ENCODE peak calls at places on chromosomes 16 and 17, in five cellular contexts. Z is stomach, O is endothelial cell of umbilical vein, S is A549, D is uterus. Y is an unnamed sample.
A peak's percentile ranks its signal among the peaks of the same experiment; 100 is the strongest.

GRCh38 chr16:1156111-1156982 is 3.4 kb downstream of the CACNA1H start:
- DNase-seq in Z (no peak), O (no peak), S (no peak), D (peak; percentile 62), Y (no peak)

GRCh38 chr16:72934661-72935403 is 113.1 kb downstream of the ZFHX3 start:
- DNase-seq in Z (no peak), O (no peak), S (no peak), D (peak; percentile 67), Y (peak; percentile 51)

GRCh38 chr17:79654350-79654959 is 43.6 kb upstream of the RBFOX3 start:
- DNase-seq in Z (no peak), O (no peak), S (no peak), D (peak; percentile 4), Y (no peak)

GRCh38 chr17:57629470-57629869 is 115.6 kb downstream of the CCDC182 start:
- DNase-seq in Z (no peak), O (no peak), S (no peak), D (no peak), Y (no peak)

GRCh38 chr16:86458457-86458777 is 51.9 kb upstream of the FOXF1 start:
- DNase-seq in Z (no peak), O (no peak), S (no peak), D (no peak), Y (no peak)

GRCh38 chr17:51155416-51155815 is 2.1 kb downstream of the NME1 start:
- DNase-seq in Z (no peak), O (no peak), S (no peak), D (no peak), Y (no peak)

GRCh38 chr16:53754938-53755910 is 51.3 kb downstream of the FTO start:
- DNase-seq in Z (peak; percentile 65), O (no peak), S (no peak), D (peak; percentile 90), Y (peak; percentile 39)

GRCh38 chr16:87351320-87351698 is 32.3 kb downstream of the FBXO31 start:
- DNase-seq in Z (no peak), O (no peak), S (no peak), D (no peak), Y (no peak)

GRCh38 chr17:66975614-66976378 is 11.3 kb downstream of the CACNG4 start:
- DNase-seq in Z (peak; percentile 44), O (no peak), S (peak; percentile 70), D (no peak), Y (no peak)

GRCh38 chr16:58472266-58472665 is 27.7 kb upstream of the NDRG4 start:
- DNase-seq in Z (no peak), O (no peak), S (no peak), D (no peak), Y (no peak)

GRCh38 chr17:4492762-4493561 is 5.7 kb upstream of the SPNS2 start:
- DNase-seq in Z (peak; percentile 70), O (peak; percentile 54), S (peak; percentile 64), D (no peak), Y (peak; percentile 42)

GRCh38 chr17:7216242-7217112 is 3.2 kb downstream of the DLG4 start:
- DNase-seq in Z (no peak), O (no peak), S (no peak), D (no peak), Y (peak; percentile 32)

GRCh38 chr17:45906237-45906636 is 11.9 kb downstream of the MAPT start:
- DNase-seq in Z (no peak), O (no peak), S (no peak), D (no peak), Y (no peak)

GRCh38 chr16:56286819-56287218 is 95.5 kb downstream of the GNAO1 start:
- DNase-seq in Z (no peak), O (no peak), S (no peak), D (no peak), Y (no peak)

GRCh38 chr16:88351521-88352101 is 31.1 kb upstream of the ZNF469 start:
- DNase-seq in Z (no peak), O (no peak), S (no peak), D (no peak), Y (no peak)

GRCh38 chr17:59002848-59003247 is 103.8 kb downstream of the TRIM37 start:
- DNase-seq in Z (no peak), O (no peak), S (no peak), D (no peak), Y (no peak)

GRCh38 chr16:12688972-12689850 is 114.5 kb downstream of the CPPED1 start:
- DNase-seq in Z (no peak), O (peak; percentile 10), S (no peak), D (no peak), Y (no peak)

GRCh38 chr16:69564845-69565610 is 738 bp upstream of the NFAT5 start:
- DNase-seq in Z (no peak), O (peak; percentile 49), S (no peak), D (no peak), Y (no peak)

GRCh38 chr17:2778489-2778888 is 17.7 kb upstream of the RAP1GAP2 start:
- DNase-seq in Z (no peak), O (no peak), S (no peak), D (no peak), Y (no peak)

GRCh38 chr17:80558046-80558445 is 13.4 kb downstream of the RPTOR start:
- DNase-seq in Z (no peak), O (no peak), S (no peak), D (no peak), Y (peak; percentile 33)

GRCh38 chr16:68445458-68445857 is 2.9 kb downstream of the SMPD3 start:
- DNase-seq in Z (peak; percentile 70), O (peak; percentile 35), S (peak; percentile 41), D (no peak), Y (peak; percentile 76)

GRCh38 chr16:68093816-68094613 is 8.8 kb downstream of the NFATC3 start:
- DNase-seq in Z (no peak), O (no peak), S (no peak), D (no peak), Y (no peak)

GRCh38 chr16:21300309-21301167 is 22.4 kb upstream of the CRYM start:
- DNase-seq in Z (peak; percentile 96), O (peak; percentile 100), S (peak; percentile 96), D (peak; percentile 99), Y (peak; percentile 99)

GRCh38 chr17:66733759-66734158 is 101.2 kb upstream of the CACNG5 start:
- DNase-seq in Z (no peak), O (no peak), S (no peak), D (no peak), Y (no peak)

GRCh38 chr16:11851301-11852091 is at the start of gene RSL1D1:
- DNase-seq in Z (peak; percentile 91), O (peak; percentile 98), S (peak; percentile 97), D (peak; percentile 87), Y (peak; percentile 93)

GRCh38 chr17:14776791-14777190 is 475.9 kb downstream of the HS3ST3B1 start:
- DNase-seq in Z (no peak), O (no peak), S (no peak), D (no peak), Y (no peak)

GRCh38 chr16:82070656-82071369 is 35.8 kb downstream of the HSD17B2 start:
- DNase-seq in Z (no peak), O (no peak), S (no peak), D (no peak), Y (no peak)

GRCh38 chr16:57091990-57092785 is at the start of gene CPNE2:
- DNase-seq in Z (peak; percentile 59), O (peak; percentile 65), S (peak; percentile 71), D (peak; percentile 65), Y (no peak)

DNA sequence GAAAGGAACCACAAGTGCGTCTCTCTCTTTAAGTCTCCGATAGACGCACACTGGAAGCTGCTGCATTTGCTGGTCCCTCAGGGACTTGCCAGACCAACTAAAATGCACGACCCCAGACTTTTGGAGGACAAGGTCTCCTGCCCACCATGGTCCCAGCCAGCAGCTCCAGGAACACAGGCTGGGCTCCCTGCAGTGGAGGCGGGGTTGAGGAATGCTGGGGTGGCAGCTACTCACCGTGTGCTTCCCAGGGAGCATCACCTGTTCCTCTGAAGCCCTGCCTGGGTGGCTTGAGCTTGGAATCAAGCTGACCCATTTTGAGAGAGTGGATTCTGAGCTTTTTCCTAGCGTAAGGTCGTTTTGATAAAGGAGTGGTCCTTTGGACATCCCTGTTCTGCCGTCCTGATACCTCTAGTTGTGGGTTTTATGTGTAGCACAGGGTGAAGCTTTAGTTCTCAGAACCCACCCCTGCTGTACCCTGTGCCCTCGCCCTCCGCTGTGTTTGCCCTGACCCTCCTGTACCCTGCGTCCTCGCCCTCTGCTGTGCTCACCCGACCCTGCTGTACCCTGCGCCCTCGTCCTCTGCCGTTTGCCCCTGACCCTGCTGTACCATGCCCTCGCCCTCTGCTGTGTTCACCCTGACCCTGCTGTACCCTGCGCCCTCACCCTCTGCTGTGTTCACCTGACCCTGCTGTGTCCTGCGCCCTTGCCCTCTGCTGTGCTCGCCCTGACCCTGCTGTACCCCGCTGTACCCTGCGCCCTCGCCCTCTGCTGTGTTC is 11.0 kb downstream of the ZNF276 start:
- DNase-seq in Z (no peak), O (no peak), S (no peak), D (no peak), Y (no peak)
- TF ChIP-seq POLR2A in Z (no peak), O (no peak), S (no peak), D (no peak), Y (no peak)

GRCh38 chr17:74736423-74737298 is at the start of gene RAB37:
- DNase-seq in Z (peak; percentile 54), O (no peak), S (peak; percentile 87), D (no peak), Y (no peak)

GRCh38 chr17:74739227-74739831 is 2.3 kb downstream of the RAB37 start:
- DNase-seq in Z (no peak), O (no peak), S (no peak), D (no peak), Y (no peak)

GRCh38 chr17:74734256-74734655 is 2.8 kb upstream of the RAB37 start:
- DNase-seq in Z (no peak), O (no peak), S (no peak), D (no peak), Y (no peak)

GRCh38 chr17:74738051-74738996 is 1.3 kb downstream of the RAB37 start:
- DNase-seq in Z (peak; percentile 65), O (no peak), S (no peak), D (no peak), Y (no peak)

DNA sequence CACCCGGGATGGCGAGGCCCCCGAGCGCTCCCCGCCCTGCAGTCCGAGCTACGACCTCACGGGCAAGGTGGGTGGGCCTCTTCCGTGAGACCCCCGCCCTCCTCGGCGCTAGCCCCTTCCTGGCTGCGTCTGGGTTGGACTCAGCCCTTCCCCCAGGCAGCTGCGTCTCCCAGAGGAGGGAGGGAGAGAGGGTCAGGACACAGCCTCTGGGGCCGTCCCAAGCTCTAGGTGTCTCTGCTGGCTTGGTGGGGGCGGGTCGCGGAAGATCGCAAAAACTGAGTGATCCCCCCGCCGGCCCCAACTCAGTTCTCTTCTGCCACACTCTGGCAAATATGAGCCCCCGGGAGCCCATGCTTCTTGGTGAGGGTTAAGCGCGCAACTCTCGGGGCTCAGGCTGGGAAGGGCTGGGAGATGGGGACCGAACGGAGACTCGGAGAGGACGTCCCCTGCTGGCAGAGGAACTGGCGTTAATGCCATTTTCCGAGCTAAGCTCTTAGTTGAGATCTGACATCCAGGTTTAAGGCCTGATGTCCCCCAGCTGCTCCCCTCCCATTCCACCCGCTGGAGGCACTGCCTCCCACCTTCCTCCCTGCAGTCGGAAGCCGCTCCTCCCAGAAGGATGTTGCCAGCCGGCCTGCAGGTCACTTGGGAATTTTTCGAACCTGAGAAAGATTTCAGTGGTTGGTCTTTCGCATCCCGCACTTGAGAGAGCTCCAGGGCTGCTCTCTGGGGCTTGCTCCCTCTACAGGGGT is 419 bp downstream of the RAB37 start:
- DNase-seq in Z (no peak), O (no peak), S (peak; percentile 80), D (no peak), Y (no peak)
- TF ChIP-seq CTCF in Z (no peak), O (peak; percentile 15), S (peak; percentile 44), D (no peak), Y (no peak)

GRCh38 chr16:9680968-9681367 is 501.3 kb downstream of the GRIN2A start:
- DNase-seq in Z (no peak), O (no peak), S (no peak), D (no peak), Y (no peak)
- H3K4me3 ChIP-seq in Z (no peak overlapping the region), O (no peak overlapping the region), S (no peak overlapping the region), D (no peak overlapping the region), Y (no peak overlapping the region)

GRCh38 chr17:41691031-41691777 is 2.5 kb downstream of the EIF1 start:
- DNase-seq in Z (no peak), O (no peak), S (no peak), D (no peak), Y (no peak)
- TF ChIP-seq POLR2A in Z (no peak), O (peak; percentile 45), S (no peak), D (no peak), Y (no peak)